ENCODE peak calls at places on chromosomes 6 and 20, in ten cellular contexts. L, C, W, N, M, P, K, G, B and O are unnamed samples.

GRCh38 chr6:7301702-7302101 is 11.3 kb downstream of the SSR1 start:
- DNase-seq in W (no peak), L (no peak), K (no peak), G (no peak), N (no peak), B (no peak), C (no peak), P (no peak), M (no peak), O (no peak)

GRCh38 chr6:41878246-41878645 is 16.9 kb downstream of the USP49 start:
- DNase-seq in W (no peak), N (no peak), B (no peak), L (no peak), C (no peak), G (no peak), P (no peak), M (no peak), K (no peak), O (peak)

GRCh38 chr6:40912158-40912946 is 126.7 kb downstream of the UNC5CL start:
- DNase-seq in M (peak), G (no peak), W (no peak), B (peak), K (peak), L (no peak), C (peak), N (peak), P (no peak), O (peak)

GRCh38 chr20:3013771-3014170 is 29.7 kb upstream of the GNRH2 start:
- DNase-seq in M (no peak), C (no peak), L (no peak), K (no peak), P (no peak), G (no peak), W (no peak), B (no peak), N (no peak), O (no peak)

GRCh38 chr20:6892729-6893128 is 125.2 kb downstream of the BMP2 start:
- DNase-seq in B (no peak), W (no peak), L (no peak), G (no peak), C (no peak), M (no peak), P (no peak), N (no peak), K (no peak), O (no peak)

GRCh38 chr20:22974354-22974753 is 60.8 kb upstream of the SSTR4 start:
- DNase-seq in K (no peak), N (no peak), W (no peak), P (no peak), M (no peak), B (no peak), L (no peak), C (no peak), G (no peak), O (peak)

GRCh38 chr6:25369450-25370086 is 90.4 kb downstream of the CARMIL1 start:
- DNase-seq in M (no peak), P (no peak), L (no peak), B (peak), K (peak), C (peak), G (no peak), N (peak), W (no peak), O (no peak)

GRCh38 chr20:37389241-37389747 is 43.4 kb downstream of the SRC start:
- DNase-seq in K (no peak), P (no peak), B (no peak), M (no peak), C (no peak), L (no peak), N (no peak), W (no peak), G (peak), O (no peak)

GRCh38 chr20:57244627-57245214 is 21.7 kb downstream of the BMP7 start:
- DNase-seq in C (no peak), P (no peak), L (no peak), W (no peak), K (no peak), M (no peak), G (no peak), B (no peak), N (no peak), O (no peak)

GRCh38 chr6:13538600-13538999 is 35.8 kb upstream of the SIRT5 start:
- DNase-seq in N (no peak), M (no peak), L (no peak), W (no peak), P (no peak), K (no peak), B (no peak), G (no peak), C (no peak), O (no peak)

GRCh38 chr20:61445741-61446140 is 193.7 kb downstream of the CDH4 start:
- DNase-seq in K (no peak), L (no peak), C (no peak), G (no peak), P (no peak), M (no peak), N (no peak), B (no peak), W (no peak), O (no peak)

GRCh38 chr20:22805219-22805618 is 220.8 kb upstream of the FOXA2 start:
- DNase-seq in B (no peak), L (no peak), N (no peak), G (no peak), K (no peak), P (no peak), M (no peak), W (no peak), C (no peak), O (peak)

GRCh38 chr6:70843328-70843918 is 113.4 kb downstream of the B3GAT2 start:
- DNase-seq in C (no peak), W (no peak), G (no peak), P (no peak), L (no peak), N (no peak), M (no peak), K (no peak), B (no peak), O (no peak)

GRCh38 chr6:128421788-128422187 is 98.6 kb downstream of the PTPRK start:
- DNase-seq in C (no peak), L (no peak), K (no peak), P (no peak), N (no peak), W (no peak), M (no peak), G (no peak), B (no peak), O (no peak)

GRCh38 chr6:18053071-18053475 is 65.6 kb upstream of the KIF13A start:
- DNase-seq in B (no peak), W (no peak), P (no peak), N (no peak), C (no peak), K (no peak), G (no peak), L (no peak), M (no peak), O (no peak)

GRCh38 chr6:142856607-142856856 is 88.4 kb downstream of the HIVEP2 start:
- DNase-seq in L (no peak), N (no peak), M (no peak), B (no peak), C (no peak), K (no peak), G (no peak), P (no peak), W (no peak), O (no peak)

GRCh38 chr20:49993301-49993751 is 10.5 kb downstream of the SNAI1 start:
- DNase-seq in K (no peak), B (peak), G (no peak), M (no peak), P (no peak), C (no peak), N (no peak), L (no peak), W (no peak), O (no peak)

GRCh38 chr20:25273541-25274358 is 25.9 kb downstream of the PYGB start:
- DNase-seq in L (no peak), G (peak), N (no peak), B (no peak), K (no peak), M (no peak), P (no peak), W (peak), C (no peak), O (no peak)

GRCh38 chr6:14664616-14665315 is 547.2 kb downstream of the CD83 start:
- DNase-seq in G (no peak), P (no peak), W (no peak), K (no peak), L (no peak), N (no peak), B (peak), M (no peak), C (no peak), O (no peak)

GRCh38 chr20:25081065-25081729 is 744 bp downstream of the VSX1 start:
- DNase-seq in M (no peak), N (peak), B (no peak), C (no peak), G (peak), W (peak), P (peak), L (no peak), K (no peak), O (no peak)

GRCh38 chr6:170545405-170545804 is 7.7 kb downstream of the PSMB1 start:
- DNase-seq in W (no peak), G (no peak), B (no peak), K (no peak), C (no peak), N (no peak), P (no peak), L (no peak), M (no peak), O (no peak)

GRCh38 chr20:63979221-63979548 is 257 bp downstream of the SAMD10 start:
- DNase-seq in B (no peak), G (no peak), W (no peak), N (no peak), L (no peak), M (no peak), K (no peak), P (no peak), C (peak), O (no peak)

GRCh38 chr6:73803562-73804221 is 107.7 kb downstream of the CD109 start:
- DNase-seq in K (no peak), N (no peak), P (no peak), B (no peak), W (no peak), M (peak), G (no peak), C (no peak), L (no peak), O (peak)

GRCh38 chr20:63553933-63554290 is at the start of gene FNDC11:
- DNase-seq in C (no peak), N (no peak), K (peak), L (no peak), P (no peak), W (peak), M (no peak), B (peak), G (no peak), O (no peak)

GRCh38 chr6:137010138-137010718 is 34.5 kb downstream of the IL20RA start:
- DNase-seq in M (no peak), L (no peak), B (no peak), W (no peak), K (no peak), P (no peak), N (no peak), C (no peak), G (no peak), O (no peak)

GRCh38 chr6:13273202-13273930 is 55.0 kb downstream of the TBC1D7 start:
- DNase-seq in G (no peak), B (no peak), C (no peak), N (no peak), W (no peak), K (no peak), L (no peak), P (no peak), M (no peak), O (no peak)

GRCh38 chr6:142943746-142944125 is 1.2 kb downstream of the HIVEP2 start:
- DNase-seq in W (peak), P (peak), G (peak), B (no peak), N (no peak), C (peak), M (no peak), K (peak), L (no peak), O (peak)

GRCh38 chr20:4710106-4710475 is 11.6 kb upstream of the PRND start:
- DNase-seq in K (no peak), P (no peak), B (no peak), W (no peak), M (no peak), C (no peak), G (no peak), L (no peak), N (no peak), O (no peak)

GRCh38 chr20:15316556-15316955 is 979.1 kb upstream of the FLRT3 start:
- DNase-seq in N (no peak), P (no peak), C (no peak), L (no peak), G (no peak), B (no peak), M (no peak), K (no peak), W (no peak), O (no peak)